ENCODE peak calls at places on chromosomes 3 and 15, in nine cellular contexts. A is left ventricle myocardium inferior, J is AG10803, W is vagina, T is lung, V is B cell, N is HCT116, M is ovary, Q is GM10248. G is an unnamed sample.

GRCh38 chr3:144821583-144821982 is 850.0 kb downstream of the DIPK2A start:
- DNase-seq in A (no peak), J (peak; percentile 68), Q (no peak), M (no peak), V (no peak), T (no peak), W (no peak), N (no peak), G (no peak)

GRCh38 chr15:48855501-48856440 is 22.2 kb upstream of the EID1 start:
- DNase-seq in M (no peak), Q (no peak), W (no peak), A (no peak), V (no peak), T (no peak), N (peak; percentile 19), J (peak; percentile 68), G (peak; percentile 55)

GRCh38 chr3:48088056-48088748 is 72.0 kb upstream of the MAP4 start:
- DNase-seq in Q (no peak), T (no peak), A (no peak), V (no peak), W (no peak), M (no peak), N (no peak), J (peak; percentile 29), G (peak; percentile 49)

GRCh38 chr3:48656061-48656840 is 6.4 kb downstream of the CELSR3 start:
- DNase-seq in A (peak; percentile 84), M (peak; percentile 90), W (no peak), V (peak; percentile 76), Q (peak; percentile 91), T (peak; percentile 86), J (peak; percentile 62), N (peak; percentile 21), G (no peak)

GRCh38 chr3:114108137-114108536 is 51.6 kb downstream of the QTRT2 start:
- DNase-seq in T (no peak), A (no peak), V (no peak), M (no peak), J (no peak), W (no peak), Q (no peak), N (no peak), G (no peak)

GRCh38 chr3:70748593-70748992 is 436.2 kb upstream of the MDFIC2 start:
- DNase-seq in N (no peak), W (no peak), M (no peak), V (no peak), A (no peak), Q (no peak), T (no peak), J (no peak), G (no peak)

GRCh38 chr15:55823191-55823670 is 80.3 kb upstream of the PRTG start:
- DNase-seq in A (no peak), T (no peak), V (no peak), M (no peak), N (no peak), Q (no peak), J (peak; percentile 89), W (no peak), G (peak; percentile 50)

GRCh38 chr3:105375750-105376511 is 9.2 kb downstream of the ALCAM start:
- DNase-seq in M (no peak), A (no peak), V (no peak), T (no peak), Q (no peak), N (no peak), J (no peak), W (no peak), G (no peak)

GRCh38 chr3:5709704-5710103 is 522.2 kb downstream of the EDEM1 start:
- DNase-seq in V (no peak), A (no peak), W (no peak), J (no peak), T (no peak), N (no peak), Q (no peak), M (no peak), G (no peak)

GRCh38 chr15:67380921-67381320 is 126.3 kb downstream of the IQCH start:
- DNase-seq in M (no peak), Q (no peak), W (no peak), J (no peak), V (no peak), A (no peak), N (no peak), T (no peak), G (no peak)

GRCh38 chr3:162302983-162303624 is 806.5 kb downstream of the OTOL1 start:
- DNase-seq in W (no peak), M (no peak), A (no peak), J (no peak), T (no peak), Q (no peak), N (no peak), V (no peak), G (no peak)

GRCh38 chr15:90266061-90266431 is 574 bp downstream of the NGRN start:
- DNase-seq in V (no peak), M (peak; percentile 54), N (peak; percentile 16), A (no peak), W (no peak), T (no peak), J (no peak), Q (no peak), G (peak; percentile 40)

GRCh38 chr15:76398301-76398700 is 61.7 kb downstream of the ISL2 start:
- DNase-seq in Q (no peak), W (no peak), A (no peak), J (no peak), V (no peak), T (peak; percentile 35), N (no peak), M (no peak), G (no peak)

GRCh38 chr15:58510715-58511465 is 79.1 kb downstream of the LIPC start:
- DNase-seq in A (no peak), V (peak; percentile 13), W (no peak), T (no peak), M (no peak), Q (no peak), N (no peak), J (peak; percentile 54), G (no peak)

GRCh38 chr15:95368211-95368610 is 962.3 kb upstream of the NR2F2 start:
- DNase-seq in J (no peak), V (no peak), N (no peak), Q (no peak), A (no peak), M (no peak), T (no peak), W (no peak), G (no peak)

DNA sequence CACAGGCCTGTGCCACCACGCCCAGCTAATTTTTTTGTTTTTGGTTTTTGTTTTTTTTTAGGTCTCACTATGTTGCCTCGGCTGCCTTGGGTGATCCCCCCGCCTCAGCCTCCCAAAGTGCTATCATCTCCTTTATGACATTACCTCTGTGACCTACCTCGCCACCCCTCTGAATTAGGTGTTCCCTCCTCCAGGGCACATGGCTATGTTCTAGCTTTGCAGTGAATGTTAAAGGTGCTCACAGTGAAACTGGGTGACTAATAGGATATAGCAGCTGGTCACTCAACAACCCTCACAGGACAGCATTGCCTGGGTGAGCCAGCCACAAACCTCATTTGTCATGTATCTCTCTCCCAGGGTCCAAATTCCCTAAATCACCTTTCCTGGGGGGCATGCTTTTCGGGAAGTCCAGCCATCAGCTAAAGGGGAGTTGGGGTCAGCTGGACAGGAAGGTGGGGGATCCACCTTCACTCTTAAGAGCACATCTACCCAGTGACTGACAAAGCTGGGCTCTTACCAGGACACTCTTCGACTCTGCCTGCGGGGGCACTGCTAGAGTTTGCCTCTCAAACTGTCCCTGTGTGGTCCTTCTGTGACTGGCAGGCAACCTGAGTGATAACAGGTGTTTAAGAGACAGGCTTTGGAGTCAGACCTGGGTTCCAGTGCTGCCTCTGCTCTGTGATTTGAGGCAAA is 1.6 kb upstream of the TTLL3 start:
- DNase-seq in Q (peak; percentile 46), V (peak; percentile 59), A (no peak), W (no peak), T (no peak), N (peak; percentile 45), M (no peak), J (peak; percentile 18), G (peak; percentile 43)
- TF ChIP-seq CTCF in Q (no peak), V (no peak), A (no peak), W (no peak), T (no peak), N (peak; percentile 65), M (no peak), J (peak; percentile 29), G (peak; percentile 42)

GRCh38 chr3:101851072-101851471 is 1.8 kb downstream of the NFKBIZ start:
- DNase-seq in V (no peak), M (no peak), Q (no peak), W (no peak), T (no peak), J (no peak), A (no peak), N (no peak), G (no peak)

GRCh38 chr3:101850327-101851048 is 1.2 kb downstream of the NFKBIZ start:
- DNase-seq in N (no peak), A (no peak), Q (no peak), V (peak; percentile 61), T (no peak), J (peak; percentile 83), M (no peak), W (no peak), G (peak; percentile 44)

GRCh38 chr3:101848754-101849713 is at the start of gene NFKBIZ:
- DNase-seq in M (peak; percentile 97), Q (peak; percentile 95), W (no peak), A (peak; percentile 97), N (peak; percentile 77), J (peak; percentile 94), T (peak; percentile 98), V (peak; percentile 93), G (peak; percentile 93)

GRCh38 chr3:101848326-101848725 is 988 bp upstream of the NFKBIZ start:
- DNase-seq in Q (no peak), W (no peak), M (no peak), J (no peak), N (no peak), T (no peak), V (no peak), A (no peak), G (no peak)

GRCh38 chr3:101849714-101850326 is 506 bp downstream of the NFKBIZ start:
- DNase-seq in J (no peak), N (no peak), Q (no peak), A (peak; percentile 51), M (peak; percentile 75), T (peak; percentile 43), V (peak; percentile 66), W (no peak), G (peak; percentile 40)
- TF ChIP-seq CTCF in J (no peak), N (no peak), Q (peak; percentile 37), A (peak; percentile 17), M (no peak), T (no peak), V (no peak), W (no peak), G (no peak)

GRCh38 chr3:100254168-100254777 is 6.5 kb upstream of the TBC1D23 start:
- DNase-seq in J (peak; percentile 71), N (peak; percentile 73), Q (peak; percentile 55), M (peak; percentile 53), V (peak; percentile 58), T (peak; percentile 39), W (no peak), A (peak; percentile 29), G (peak; percentile 68)
- TF ChIP-seq CTCF in J (peak; percentile 83), N (peak; percentile 76), Q (peak; percentile 66), M (peak; percentile 63), V (peak; percentile 65), T (peak; percentile 64), W (peak; percentile 79), A (peak; percentile 95), G (peak; percentile 78)

DNA sequence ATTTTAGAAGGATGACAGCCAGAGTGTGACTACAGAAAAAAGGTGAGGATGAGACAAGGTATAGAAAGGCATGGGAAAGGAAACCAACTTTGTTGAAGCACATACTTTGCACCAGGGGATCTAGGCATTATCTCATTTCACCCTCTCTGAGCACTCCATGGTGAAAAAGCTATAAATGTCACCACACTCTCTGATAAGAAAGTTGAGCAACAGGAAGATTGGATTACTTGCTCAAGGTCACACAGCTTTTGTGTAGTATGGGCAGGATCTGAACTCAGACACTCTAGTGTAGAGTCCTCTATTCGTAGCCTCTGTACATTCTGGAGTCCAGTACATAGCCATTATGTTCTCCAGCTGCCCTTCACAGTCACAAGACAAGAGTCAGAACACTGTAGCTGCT is 163.4 kb upstream of the SEMA6D start:
- DNase-seq in W (no peak), T (no peak), J (no peak), A (no peak), Q (no peak), M (no peak), V (no peak), N (no peak), G (no peak)
- TF ChIP-seq CTCF in W (no peak), T (no peak), J (no peak), A (no peak), Q (no peak), M (no peak), V (no peak), N (no peak), G (no peak)

G was measured in MCF 10A.